ENCODE peak calls at places on chromosomes 5 and 9, in eight cellular contexts. H, Z, V, M, U, C, L and J are unnamed samples.

GRCh38 chr5:14946813-14947640 is 75.4 kb upstream of the ANKH start:
- DNase-seq in H (no peak), Z (no peak), V (peak), M (peak), U (peak), C (no peak), L (peak), J (peak)

GRCh38 chr9:118686940-118687339 is 682.3 kb downstream of the BRINP1 start:
- DNase-seq in H (no peak), Z (no peak), V (no peak), M (no peak), U (no peak), C (no peak), L (no peak), J (no peak)

GRCh38 chr9:124010665-124011321 is 775 bp upstream of the LHX2 start:
- DNase-seq in H (no peak), Z (no peak), V (no peak), M (no peak), U (no peak), C (no peak), L (no peak), J (no peak)

GRCh38 chr9:131610231-131610761 is 65.0 kb downstream of the PRRT1B start:
- DNase-seq in H (no peak), Z (peak), V (peak), M (no peak), U (no peak), C (no peak), L (no peak), J (no peak)

GRCh38 chr5:120538149-120538548 is 74.0 kb downstream of the PRR16 start:
- DNase-seq in H (no peak), Z (no peak), V (peak), M (no peak), U (no peak), C (no peak), L (no peak), J (no peak)

GRCh38 chr5:122639852-122640251 is 135.0 kb upstream of the SNX2 start:
- DNase-seq in H (no peak), Z (no peak), V (no peak), M (no peak), U (no peak), C (no peak), L (no peak), J (no peak)

GRCh38 chr5:138950411-138951011 is 75.4 kb upstream of the LRRTM2 start:
- DNase-seq in H (no peak), Z (no peak), V (no peak), M (no peak), U (no peak), C (no peak), L (no peak), J (no peak)

GRCh38 chr5:57302164-57302563 is 128.3 kb downstream of the GPBP1 start:
- DNase-seq in H (no peak), Z (no peak), V (peak), M (no peak), U (no peak), C (no peak), L (peak), J (no peak)

DNA sequence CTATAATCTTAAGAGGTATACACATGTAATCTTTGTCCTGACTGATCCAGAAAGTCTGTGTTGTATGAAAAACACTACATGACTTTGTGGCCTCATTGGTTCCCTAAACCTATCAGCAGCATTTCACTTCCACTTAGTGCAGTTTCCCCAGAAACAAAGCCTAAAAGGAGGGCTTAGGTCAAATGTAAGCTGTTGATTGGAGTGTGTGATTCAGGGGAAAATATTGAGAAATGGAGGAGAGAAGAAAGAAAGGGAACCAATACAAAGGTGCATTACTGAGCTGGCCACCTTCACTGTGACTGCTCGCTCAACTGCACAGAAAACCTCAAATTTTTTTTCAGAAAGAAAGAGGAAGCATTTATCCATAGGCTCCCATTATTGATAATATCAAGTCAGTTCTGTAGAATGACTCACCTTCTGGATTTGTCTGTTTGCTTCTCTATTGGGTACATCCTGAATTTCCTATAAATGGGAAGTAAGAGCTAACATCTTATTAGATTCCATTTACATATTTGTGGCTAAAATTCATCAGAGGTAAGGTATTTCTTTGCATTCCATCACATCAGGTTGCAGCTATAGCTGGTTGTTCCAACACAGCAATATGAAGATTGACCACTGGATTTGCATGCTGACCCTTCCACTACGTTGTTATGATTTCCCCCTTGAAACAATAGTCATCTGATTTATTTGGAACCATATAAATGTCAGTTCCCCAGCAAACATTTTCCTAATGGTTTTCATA is 10.3 kb upstream of the FST start:
- DNase-seq in H (no peak), Z (no peak), V (peak), M (no peak), U (no peak), C (no peak), L (no peak), J (no peak)
- H3K27ac ChIP-seq in H (no peak), Z (no peak), V (no peak), M (no peak), U (no peak), C (no peak), L (no peak), J (no peak)

GRCh38 chr9:4985376-4986266 is 549 bp downstream of the JAK2 start:
- DNase-seq in H (peak), Z (peak), V (peak), M (peak), U (no peak), C (no peak), L (peak), J (peak)
- H3K27ac ChIP-seq in H (peak), Z (peak), V (peak), M (peak), U (peak), C (peak), L (peak), J (peak)

DNA sequence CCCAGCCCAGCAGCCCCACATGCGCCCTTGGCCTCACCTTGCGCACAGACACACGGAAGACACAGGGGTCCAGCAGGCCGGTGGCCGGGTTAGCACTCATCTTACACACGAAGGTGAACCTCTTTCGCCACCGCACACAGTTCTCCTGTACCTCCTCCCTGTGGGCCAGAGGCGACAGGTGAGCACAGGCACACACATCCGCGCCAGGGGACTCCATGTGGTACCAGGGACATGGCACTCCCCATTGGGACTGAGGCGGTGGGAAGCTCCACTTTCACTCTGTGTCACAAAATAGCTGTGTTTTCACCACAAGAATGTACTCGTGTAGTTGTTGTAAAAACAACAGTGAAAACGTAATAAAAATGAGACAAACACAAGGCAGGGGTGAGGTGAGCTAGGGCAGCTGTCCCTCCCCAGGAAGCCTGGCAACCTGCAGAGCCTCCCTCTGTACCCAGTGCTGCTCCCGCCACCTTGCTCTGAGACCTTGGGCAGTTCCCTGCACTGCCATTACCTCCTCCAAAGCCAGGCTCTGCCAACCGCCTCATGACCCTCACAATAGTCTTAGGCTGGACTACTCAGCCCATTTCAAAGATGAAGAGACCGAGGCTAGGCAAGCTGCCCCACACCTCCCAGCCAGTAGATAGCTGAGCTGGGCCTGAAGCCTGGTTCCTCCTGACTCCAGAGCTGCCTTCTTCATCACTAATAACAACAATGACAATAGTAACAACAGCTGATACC is 16.3 kb upstream of the DPM2 start:
- DNase-seq in H (no peak), Z (no peak), V (no peak), M (no peak), U (no peak), C (no peak), L (no peak), J (no peak)
- H3K27ac ChIP-seq in H (no peak), Z (peak), V (no peak), M (no peak), U (no peak), C (peak), L (peak), J (peak)

DNA sequence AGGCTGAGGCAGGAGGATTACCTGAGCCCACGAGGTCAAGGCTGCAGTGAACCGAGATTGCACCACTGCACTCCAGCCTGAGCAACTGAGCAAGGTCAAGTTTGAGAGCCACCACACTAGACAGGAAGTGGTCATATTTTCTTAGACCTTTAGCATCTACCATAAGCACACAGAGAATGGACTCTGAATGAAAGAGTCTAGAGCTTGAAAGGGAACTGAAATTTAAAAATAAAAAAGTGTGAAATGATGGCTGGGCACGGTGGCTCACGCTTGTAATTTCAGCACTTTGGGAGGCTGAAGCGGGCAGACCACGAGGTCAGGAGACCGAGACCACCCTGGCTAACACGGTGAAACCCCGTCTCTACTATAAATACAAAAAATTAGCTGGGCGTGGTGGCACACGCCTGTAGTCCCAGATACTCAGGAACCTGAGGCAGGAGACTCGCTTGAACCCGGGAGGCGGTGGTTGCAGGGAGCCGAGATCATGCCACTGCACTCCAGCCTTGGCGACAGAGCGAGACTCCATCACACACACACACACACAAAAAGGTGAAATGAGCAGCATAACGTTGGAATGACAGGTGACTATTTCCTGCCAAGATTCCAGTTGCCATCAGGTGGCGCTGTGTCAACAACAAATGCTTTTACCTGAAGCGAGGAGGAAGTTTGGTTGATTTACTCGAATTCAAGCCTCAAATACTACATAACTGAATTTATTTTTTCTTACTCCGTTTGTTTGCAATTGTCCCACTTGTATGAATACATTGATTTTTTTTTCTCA is 21.3 kb upstream of the AK3 start:
- DNase-seq in H (peak), Z (peak), V (peak), M (peak), U (peak), C (peak), L (peak), J (peak)
- H3K27ac ChIP-seq in H (no peak), Z (peak), V (no peak), M (no peak), U (no peak), C (no peak), L (no peak), J (no peak)

GRCh38 chr5:67793418-67793817 is 422.1 kb upstream of the PIK3R1 start:
- DNase-seq in H (no peak), Z (no peak), V (no peak), M (no peak), U (no peak), C (no peak), L (no peak), J (no peak)
- H3K27ac ChIP-seq in H (no peak), Z (peak), V (no peak), M (no peak), U (no peak), C (peak), L (no peak), J (no peak)

GRCh38 chr5:124591583-124591982 is 154.9 kb downstream of the ZNF608 start:
- DNase-seq in H (no peak), Z (no peak), V (no peak), M (no peak), U (no peak), C (no peak), L (no peak), J (no peak)

GRCh38 chr5:124590686-124591085 is 155.8 kb downstream of the ZNF608 start:
- DNase-seq in H (no peak), Z (no peak), V (no peak), M (no peak), U (no peak), C (no peak), L (no peak), J (no peak)

GRCh38 chr5:124593952-124594351 is 152.5 kb downstream of the ZNF608 start:
- DNase-seq in H (no peak), Z (no peak), V (no peak), M (no peak), U (no peak), C (no peak), L (no peak), J (no peak)

GRCh38 chr5:124596595-124597388 is 149.6 kb downstream of the ZNF608 start:
- DNase-seq in H (no peak), Z (no peak), V (peak), M (no peak), U (no peak), C (no peak), L (peak), J (no peak)

DNA sequence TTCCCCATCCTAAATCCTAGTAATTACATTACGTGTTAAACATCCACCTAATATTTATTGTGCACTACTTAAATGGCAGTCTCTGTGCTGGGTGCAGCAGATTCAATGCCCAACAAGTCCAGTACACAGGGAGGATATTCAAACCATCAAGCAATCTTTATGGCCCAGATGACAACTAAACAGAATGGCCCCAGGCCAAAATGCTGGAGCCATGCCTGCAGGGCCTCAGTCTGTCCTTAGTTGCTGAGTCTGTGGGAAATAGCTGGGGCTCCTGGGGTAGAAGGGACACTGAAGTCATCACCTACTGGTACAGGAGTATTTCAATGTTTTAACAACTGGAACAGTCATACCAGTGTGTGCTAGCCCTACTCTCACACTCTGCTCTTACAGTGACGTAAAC is 153.5 kb downstream of the ZNF608 start:
- DNase-seq in H (no peak), Z (no peak), V (no peak), M (no peak), U (no peak), C (no peak), L (no peak), J (no peak)
- H3K27ac ChIP-seq in H (no peak), Z (no peak), V (no peak), M (no peak), U (no peak), C (no peak), L (no peak), J (no peak)

GRCh38 chr5:146667633-146668032 is 151.6 kb upstream of the GPR151 start:
- DNase-seq in H (no peak), Z (no peak), V (peak), M (no peak), U (no peak), C (no peak), L (no peak), J (no peak)
- H3K27ac ChIP-seq in H (no peak), Z (peak), V (no peak), M (no peak), U (no peak), C (peak), L (no peak), J (no peak)

DNA sequence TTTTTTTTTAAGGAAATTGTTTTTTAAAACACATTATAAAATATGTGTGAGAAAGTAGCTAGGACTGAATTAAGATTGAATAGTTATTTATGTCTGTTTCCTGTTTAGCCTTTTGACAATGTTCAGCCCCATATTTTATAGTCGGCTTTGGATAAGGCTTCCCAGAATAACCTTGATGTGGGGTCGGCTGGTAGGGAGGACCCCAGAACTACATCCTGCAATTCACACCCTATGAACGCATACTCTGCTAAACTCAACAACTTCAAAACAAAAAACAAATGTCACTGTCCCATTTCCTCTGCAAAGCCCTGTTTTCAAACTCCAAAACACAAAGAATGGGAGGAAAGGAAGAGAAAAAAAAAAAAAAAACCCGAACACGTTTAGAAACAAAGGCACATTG is 63.1 kb downstream of the ARL15 start:
- DNase-seq in H (no peak), Z (no peak), V (no peak), M (no peak), U (no peak), C (no peak), L (no peak), J (no peak)
- H3K27ac ChIP-seq in H (no peak), Z (peak), V (no peak), M (no peak), U (no peak), C (no peak), L (no peak), J (no peak)

DNA sequence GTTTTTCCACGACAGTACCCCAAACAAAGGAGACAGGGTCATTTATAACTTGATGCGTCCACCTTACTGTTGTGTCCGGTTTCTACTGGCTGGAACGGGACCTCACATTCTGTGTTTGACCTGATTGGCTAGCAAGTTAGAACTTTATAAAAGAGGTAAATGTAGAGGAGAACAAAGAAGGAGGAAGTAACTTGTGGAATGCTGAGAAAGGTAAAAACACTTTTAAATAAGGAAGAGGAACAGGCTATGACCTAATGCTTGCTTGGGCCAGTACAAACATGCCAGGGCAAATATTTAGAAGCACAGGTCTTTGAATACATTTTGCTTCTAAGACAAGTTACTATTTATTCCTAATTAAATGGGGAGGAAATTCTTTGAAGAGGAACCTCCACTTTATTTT is 251.6 kb downstream of the KIAA0825 start:
- DNase-seq in H (no peak), Z (no peak), V (no peak), M (no peak), U (no peak), C (no peak), L (no peak), J (peak)
- H3K27ac ChIP-seq in H (no peak), Z (no peak), V (no peak), M (no peak), U (no peak), C (no peak), L (no peak), J (peak)

DNA sequence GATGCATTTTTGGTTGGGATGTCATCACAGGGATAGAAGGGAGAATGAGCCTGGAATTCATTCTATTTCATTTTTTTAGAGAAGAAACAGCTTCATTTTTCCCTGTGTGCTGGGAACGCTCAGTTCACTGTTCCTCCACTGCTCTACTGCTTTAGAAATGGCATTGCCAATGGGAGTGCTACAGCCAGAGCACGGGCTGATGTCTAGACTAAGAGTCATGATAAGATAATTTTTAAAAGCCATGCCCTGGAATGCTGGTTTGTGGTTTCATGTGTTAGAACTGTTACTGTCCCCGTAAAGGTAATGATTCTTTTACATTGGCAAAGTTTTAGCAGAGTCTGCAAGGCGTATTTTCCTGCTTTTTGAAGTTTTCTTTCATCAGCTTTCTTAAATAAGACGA is 119.6 kb downstream of the SEMA6A start:
- DNase-seq in H (no peak), Z (no peak), V (no peak), M (no peak), U (no peak), C (no peak), L (no peak), J (no peak)
- H3K27ac ChIP-seq in H (no peak), Z (no peak), V (no peak), M (no peak), U (no peak), C (peak), L (no peak), J (no peak)